ENCODE peak calls at places on chromosomes 6 and 20, in ten cellular contexts. N is NT2/D1; G is neural progenitor cell; B is Caki2; H is CD8-positive, alpha-beta memory T cell; U is Peyer's patch; D is erythroblast; T is stimulated activated CD8-positive, alpha-beta memory T cell treated with anti-CD3 and anti-CD28 coated beads, Interleukin-4, amount 100 ng/mL, for 4 hours; W is foreskin fibroblast; M is EL. K is an unnamed sample.

GRCh38 chr6:16576391-16577368 is 184.6 kb downstream of the ATXN1 start:
- DNase-seq in N (no peak), G (no peak), M (no peak), W (no peak), H (no peak), U (no peak), T (no peak), D (no peak), B (peak), K (no peak)

GRCh38 chr6:135159531-135159930 is 21.6 kb upstream of the MYB start:
- DNase-seq in H (no peak), D (no peak), N (no peak), G (no peak), B (no peak), U (no peak), W (peak), M (peak), T (no peak), K (no peak)

GRCh38 chr6:34697904-34698557 is 1.5 kb upstream of the ILRUN start:
- DNase-seq in B (no peak), H (no peak), T (no peak), N (no peak), U (no peak), M (no peak), D (peak), G (no peak), W (no peak), K (no peak)

GRCh38 chr6:12640438-12640837 is 76.1 kb upstream of the PHACTR1 start:
- DNase-seq in D (no peak), T (no peak), H (no peak), W (no peak), G (no peak), M (no peak), B (no peak), N (no peak), U (no peak), K (no peak)

GRCh38 chr20:39069976-39070375 is 107.8 kb downstream of the DHX35 start:
- DNase-seq in G (no peak), N (no peak), T (no peak), D (no peak), W (peak), M (peak), B (no peak), H (no peak), U (no peak), K (no peak)

GRCh38 chr6:9039258-9039657 is 603.9 kb upstream of the SLC35B3 start:
- DNase-seq in H (no peak), T (no peak), G (no peak), W (peak), D (no peak), B (no peak), M (no peak), N (no peak), U (no peak), K (no peak)

GRCh38 chr6:53361549-53362031 is 12.8 kb upstream of the ELOVL5 start:
- DNase-seq in T (peak), N (no peak), G (peak), W (peak), U (peak), B (no peak), H (peak), M (peak), D (no peak), K (no peak)

GRCh38 chr20:9185511-9185910 is 116.6 kb downstream of the PLCB4 start:
- DNase-seq in H (no peak), D (no peak), U (no peak), G (no peak), T (no peak), W (peak), M (peak), N (no peak), B (no peak), K (peak)

GRCh38 chr6:151372164-151372563 is 19.2 kb downstream of the ZBTB2 start:
- DNase-seq in W (no peak), T (no peak), M (no peak), D (no peak), G (no peak), H (peak), N (no peak), U (no peak), B (no peak), K (peak)

GRCh38 chr20:43682446-43682845 is 15.5 kb downstream of the MYBL2 start:
- DNase-seq in G (no peak), D (no peak), N (no peak), U (peak), W (no peak), M (no peak), B (no peak), T (no peak), H (no peak), K (no peak)

GRCh38 chr6:75611702-75612375 is 10.2 kb downstream of the SENP6 start:
- DNase-seq in W (peak), B (no peak), M (no peak), D (peak), H (no peak), G (no peak), T (peak), N (no peak), U (no peak), K (no peak)

GRCh38 chr20:19943021-19943659 is 74.0 kb upstream of the NAA20 start:
- DNase-seq in D (no peak), U (no peak), M (no peak), B (no peak), T (no peak), H (no peak), N (no peak), W (no peak), G (no peak), K (no peak)

GRCh38 chr20:54063998-54064676 is 6.3 kb downstream of the BCAS1 start:
- DNase-seq in W (no peak), N (no peak), U (no peak), B (no peak), H (peak), T (no peak), G (no peak), M (no peak), D (peak), K (no peak)

GRCh38 chr6:21208114-21208795 is 385.3 kb upstream of the SOX4 start:
- DNase-seq in G (no peak), D (no peak), B (peak), M (no peak), U (no peak), T (no peak), W (no peak), N (no peak), H (no peak), K (no peak)

GRCh38 chr6:157768863-157769551 is 54.0 kb upstream of the SNX9 start:
- DNase-seq in D (no peak), W (no peak), M (no peak), G (no peak), N (no peak), B (no peak), H (no peak), T (no peak), U (no peak), K (no peak)

GRCh38 chr20:24492698-24493097 is 23.3 kb downstream of the SYNDIG1 start:
- DNase-seq in H (no peak), U (no peak), W (no peak), B (no peak), D (no peak), N (no peak), M (no peak), G (no peak), T (no peak), K (no peak)

GRCh38 chr6:11012295-11012754 is 31.8 kb downstream of the ELOVL2 start:
- DNase-seq in W (no peak), T (no peak), U (no peak), H (no peak), G (no peak), M (no peak), D (no peak), B (no peak), N (no peak), K (no peak)

GRCh38 chr6:110645685-110646418 is 169.4 kb downstream of the CDK19 start:
- DNase-seq in U (no peak), B (no peak), G (no peak), T (no peak), D (no peak), M (no peak), H (no peak), W (no peak), N (no peak), K (no peak)

GRCh38 chr6:4351857-4352669 is 216.7 kb upstream of the ECI2 start:
- DNase-seq in D (no peak), H (no peak), T (no peak), U (peak), N (peak), G (peak), B (peak), W (peak), M (peak), K (peak)

GRCh38 chr20:2690718-2691117 is 1.9 kb upstream of the EBF4 start:
- DNase-seq in B (no peak), W (no peak), H (no peak), M (no peak), U (no peak), D (no peak), T (no peak), N (no peak), G (no peak), K (no peak)

GRCh38 chr20:14986026-14986655 is 648.7 kb upstream of the FLRT3 start:
- DNase-seq in W (no peak), H (no peak), G (no peak), T (no peak), M (no peak), N (no peak), D (no peak), B (peak), U (peak), K (no peak)

GRCh38 chr6:142367501-142368018 is 65.8 kb downstream of the ADGRG6 start:
- DNase-seq in M (no peak), G (no peak), B (no peak), D (no peak), T (no peak), U (no peak), H (no peak), W (no peak), N (no peak), K (no peak)

GRCh38 chr20:38156888-38157634 is 8.0 kb downstream of the TGM2 start:
- DNase-seq in N (no peak), U (no peak), T (no peak), H (no peak), D (no peak), W (no peak), M (no peak), B (peak), G (no peak), K (no peak)

GRCh38 chr6:158284340-158285210 is 27.7 kb upstream of the TULP4 start:
- DNase-seq in U (no peak), N (peak), M (peak), G (peak), T (no peak), D (no peak), H (no peak), B (no peak), W (peak), K (peak)

GRCh38 chr6:109687271-109687721 is 3.7 kb downstream of the AK9 start:
- DNase-seq in G (no peak), U (no peak), W (peak), N (no peak), M (peak), T (no peak), D (peak), H (no peak), B (peak), K (no peak)

GRCh38 chr20:13158339-13158738 is 62.7 kb upstream of the ISM1 start:
- DNase-seq in H (no peak), G (no peak), N (no peak), D (no peak), W (no peak), U (no peak), T (no peak), B (no peak), M (no peak), K (no peak)

GRCh38 chr6:149897015-149897697 is 757 bp downstream of the RAET1E start:
- DNase-seq in T (no peak), U (peak), W (peak), H (no peak), N (no peak), M (peak), D (no peak), B (no peak), G (no peak), K (no peak)

GRCh38 chr6:46134216-46134615 is 4.4 kb downstream of the ENPP4 start:
- DNase-seq in B (no peak), G (peak), H (no peak), T (no peak), W (no peak), D (no peak), U (no peak), M (no peak), N (no peak), K (no peak)

GRCh38 chr6:18155864-18156396 is 708 bp downstream of the KDM1B start:
- DNase-seq in U (peak), D (peak), T (peak), W (peak), N (peak), G (peak), B (peak), M (peak), H (peak), K (peak)

GRCh38 chr6:27863962-27864905 is 48.0 kb downstream of the OR2B2 start:
- DNase-seq in G (no peak), B (no peak), D (peak), N (no peak), T (no peak), M (peak), U (peak), H (peak), W (peak), K (no peak)

GRCh38 chr6:84282566-84282965 is 55.1 kb upstream of the CEP162 start:
- DNase-seq in U (no peak), M (peak), D (peak), G (no peak), H (no peak), W (peak), T (no peak), N (no peak), B (no peak), K (no peak)

GRCh38 chr20:46458891-46459750 is 52.7 kb upstream of the ELMO2 start:
- DNase-seq in N (peak), D (no peak), B (no peak), T (no peak), G (peak), H (no peak), U (peak), W (peak), M (no peak), K (peak)

GRCh38 chr6:12459945-12460800 is 170.0 kb downstream of the EDN1 start:
- DNase-seq in W (no peak), G (no peak), N (no peak), T (no peak), M (no peak), D (no peak), B (no peak), H (no peak), U (no peak), K (no peak)

K was measured in endodermal cell.